ENCODE peak calls at places on chromosomes 1 and 21, in eight cellular contexts. One of them, this sample, is unnamed.

GRCh38 chr1:117919376-117919775 is 10.0 kb downstream of the GDAP2 start:
- DNase-seq in left ventricle myocardium inferior: no peak
- DNase-seq in cardiac muscle cell: no peak
- DNase-seq in GM23248: no peak
- DNase-seq in IMR-90: no peak
- DNase-seq in pancreas: no peak
- DNase-seq in lower lobe of right lung: no peak
- DNase-seq in adrenal gland: no peak
- DNase-seq in this sample: no peak

GRCh38 chr1:60765204-60765603 is 317.2 kb upstream of the NFIA start:
- DNase-seq in left ventricle myocardium inferior: no peak
- DNase-seq in cardiac muscle cell: peak; percentile 57
- DNase-seq in GM23248: peak; percentile 36
- DNase-seq in IMR-90: no peak
- DNase-seq in pancreas: peak; percentile 15
- DNase-seq in lower lobe of right lung: no peak
- DNase-seq in adrenal gland: no peak
- DNase-seq in this sample: no peak

GRCh38 chr1:171486048-171486519 is 754 bp downstream of the PRRC2C start:
- DNase-seq in left ventricle myocardium inferior: no peak
- DNase-seq in cardiac muscle cell: peak; percentile 65
- DNase-seq in GM23248: peak; percentile 74
- DNase-seq in IMR-90: peak; percentile 81
- DNase-seq in pancreas: no peak
- DNase-seq in lower lobe of right lung: no peak
- DNase-seq in adrenal gland: peak; percentile 60
- DNase-seq in this sample: peak; percentile 79

GRCh38 chr1:91552091-91552490 is 51.4 kb downstream of the CDC7 start:
- DNase-seq in left ventricle myocardium inferior: no peak
- DNase-seq in cardiac muscle cell: no peak
- DNase-seq in GM23248: peak; percentile 62
- DNase-seq in IMR-90: peak; percentile 43
- DNase-seq in pancreas: no peak
- DNase-seq in lower lobe of right lung: no peak
- DNase-seq in adrenal gland: no peak
- DNase-seq in this sample: no peak

GRCh38 chr1:30315185-30315960 is 408.0 kb downstream of the MATN1 start:
- DNase-seq in left ventricle myocardium inferior: no peak
- DNase-seq in cardiac muscle cell: no peak
- DNase-seq in GM23248: peak; percentile 8
- DNase-seq in IMR-90: peak; percentile 5
- DNase-seq in pancreas: no peak
- DNase-seq in lower lobe of right lung: no peak
- DNase-seq in adrenal gland: peak; percentile 67
- DNase-seq in this sample: no peak

GRCh38 chr1:112762541-112763141 is 47.5 kb upstream of the PPM1J start:
- DNase-seq in left ventricle myocardium inferior: no peak
- DNase-seq in cardiac muscle cell: no peak
- DNase-seq in GM23248: peak; percentile 22
- DNase-seq in IMR-90: peak; percentile 38
- DNase-seq in pancreas: no peak
- DNase-seq in lower lobe of right lung: peak; percentile 68
- DNase-seq in adrenal gland: no peak
- DNase-seq in this sample: peak; percentile 51

GRCh38 chr21:37687001-37687400 is 229.3 kb downstream of the KCNJ6 start:
- DNase-seq in left ventricle myocardium inferior: no peak
- DNase-seq in cardiac muscle cell: peak; percentile 34
- DNase-seq in GM23248: peak; percentile 41
- DNase-seq in IMR-90: no peak
- DNase-seq in pancreas: no peak
- DNase-seq in lower lobe of right lung: no peak
- DNase-seq in adrenal gland: no peak
- DNase-seq in this sample: no peak

GRCh38 chr1:29683472-29683871 is 447.1 kb downstream of the PTPRU start:
- DNase-seq in left ventricle myocardium inferior: no peak
- DNase-seq in cardiac muscle cell: no peak
- DNase-seq in GM23248: no peak
- DNase-seq in IMR-90: no peak
- DNase-seq in pancreas: no peak
- DNase-seq in lower lobe of right lung: no peak
- DNase-seq in adrenal gland: peak; percentile 24
- DNase-seq in this sample: no peak

GRCh38 chr1:103424645-103425044 is 100.9 kb upstream of the RNPC3 start:
- DNase-seq in left ventricle myocardium inferior: no peak
- DNase-seq in cardiac muscle cell: no peak
- DNase-seq in GM23248: no peak
- DNase-seq in IMR-90: no peak
- DNase-seq in pancreas: no peak
- DNase-seq in lower lobe of right lung: no peak
- DNase-seq in adrenal gland: no peak
- DNase-seq in this sample: no peak

DNA sequence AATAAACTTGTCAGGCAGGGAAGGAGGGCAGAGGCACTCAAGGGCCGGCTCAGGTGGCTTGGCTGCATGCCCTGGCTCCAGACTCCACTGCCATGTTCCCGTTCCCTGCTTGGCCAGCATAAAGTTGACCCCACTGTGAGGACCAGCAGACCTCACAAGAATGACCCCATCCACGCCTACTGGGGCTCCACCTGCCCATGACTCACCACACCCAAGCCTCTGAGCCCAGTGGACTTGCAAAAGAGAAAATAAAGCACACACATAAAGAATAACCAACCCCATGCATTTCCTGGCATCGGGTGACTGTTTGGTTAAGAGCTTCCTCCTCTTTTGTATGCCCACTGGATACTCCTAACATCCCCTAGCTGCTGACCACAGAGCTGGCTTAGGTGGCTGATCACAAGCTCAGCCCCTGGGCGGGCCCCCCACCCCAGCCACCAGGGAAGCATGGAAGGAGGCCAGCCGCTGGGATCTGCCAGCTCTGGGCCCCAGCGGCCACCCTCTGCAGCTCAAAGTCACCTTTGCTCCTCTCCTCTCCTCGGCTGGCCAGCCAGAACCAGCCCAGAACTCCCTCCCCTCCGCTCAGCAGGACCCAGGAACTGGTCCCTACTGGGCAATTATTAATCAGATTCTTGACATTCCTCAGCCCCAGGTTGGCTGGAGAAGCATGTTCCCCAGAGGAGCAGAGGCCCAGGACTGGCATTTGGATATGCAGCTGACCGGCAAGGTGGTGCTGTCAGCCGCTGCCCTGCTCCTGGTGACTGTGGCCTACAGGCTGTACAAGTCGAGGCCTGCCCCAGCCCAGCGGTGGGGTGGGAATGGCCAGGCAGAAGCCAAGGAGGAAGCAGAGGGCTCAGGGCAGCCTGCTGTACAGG is at the start of gene KLHDC7A:
- DNase-seq in left ventricle myocardium inferior: no peak
- DNase-seq in cardiac muscle cell: peak; percentile 44
- DNase-seq in GM23248: no peak
- DNase-seq in IMR-90: no peak
- DNase-seq in pancreas: peak; percentile 84
- DNase-seq in lower lobe of right lung: peak; percentile 82
- DNase-seq in adrenal gland: no peak
- DNase-seq in this sample: no peak
- H3K4me3 ChIP-seq in left ventricle myocardium inferior: no peak within 1 kb of the TSS
- H3K4me3 ChIP-seq in cardiac muscle cell: no peak within 1 kb of the TSS
- H3K4me3 ChIP-seq in GM23248: no peak within 1 kb of the TSS
- H3K4me3 ChIP-seq in IMR-90: no peak within 1 kb of the TSS
- H3K4me3 ChIP-seq in pancreas: no peak within 1 kb of the TSS
- H3K4me3 ChIP-seq in lower lobe of right lung: peak within 1 kb of the TSS; percentile 8
- H3K4me3 ChIP-seq in adrenal gland: no peak within 1 kb of the TSS
- H3K4me3 ChIP-seq in this sample: no peak within 1 kb of the TSS

GRCh38 chr1:215555531-215555930 is 11.6 kb upstream of the KCTD3 start:
- DNase-seq in left ventricle myocardium inferior: no peak
- DNase-seq in cardiac muscle cell: no peak
- DNase-seq in GM23248: no peak
- DNase-seq in IMR-90: no peak
- DNase-seq in pancreas: no peak
- DNase-seq in lower lobe of right lung: no peak
- DNase-seq in adrenal gland: no peak
- DNase-seq in this sample: no peak

GRCh38 chr1:215547009-215547408 is 20.1 kb upstream of the KCTD3 start:
- DNase-seq in left ventricle myocardium inferior: no peak
- DNase-seq in cardiac muscle cell: no peak
- DNase-seq in GM23248: no peak
- DNase-seq in IMR-90: no peak
- DNase-seq in pancreas: no peak
- DNase-seq in lower lobe of right lung: no peak
- DNase-seq in adrenal gland: no peak
- DNase-seq in this sample: no peak

GRCh38 chr1:215556996-215557395 is 10.1 kb upstream of the KCTD3 start:
- DNase-seq in left ventricle myocardium inferior: no peak
- DNase-seq in cardiac muscle cell: no peak
- DNase-seq in GM23248: no peak
- DNase-seq in IMR-90: no peak
- DNase-seq in pancreas: no peak
- DNase-seq in lower lobe of right lung: no peak
- DNase-seq in adrenal gland: no peak
- DNase-seq in this sample: no peak

GRCh38 chr1:215554865-215555264 is 12.2 kb upstream of the KCTD3 start:
- DNase-seq in left ventricle myocardium inferior: no peak
- DNase-seq in cardiac muscle cell: no peak
- DNase-seq in GM23248: no peak
- DNase-seq in IMR-90: no peak
- DNase-seq in pancreas: no peak
- DNase-seq in lower lobe of right lung: no peak
- DNase-seq in adrenal gland: no peak
- DNase-seq in this sample: no peak

DNA sequence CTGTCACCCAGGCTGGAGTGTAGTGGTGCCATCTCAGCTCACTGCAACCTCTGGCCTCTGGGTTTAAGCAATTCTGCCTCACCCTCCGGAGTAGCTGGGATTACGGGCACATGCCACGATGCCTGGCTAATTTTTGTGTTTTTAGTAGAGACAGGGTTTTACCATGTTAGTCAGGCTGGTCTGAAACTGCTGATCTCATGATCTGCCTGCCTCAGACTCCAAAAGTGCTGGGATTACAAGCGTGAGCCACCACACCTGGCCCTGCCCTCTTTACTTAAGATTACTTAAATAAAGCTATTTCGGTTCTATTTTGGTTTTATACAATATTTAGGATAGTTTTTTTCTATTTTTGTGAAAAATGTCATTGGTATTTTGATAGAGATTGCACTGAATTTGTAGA is 15.3 kb upstream of the KCTD3 start:
- DNase-seq in left ventricle myocardium inferior: no peak
- DNase-seq in cardiac muscle cell: no peak
- DNase-seq in GM23248: no peak
- DNase-seq in IMR-90: no peak
- DNase-seq in pancreas: no peak
- DNase-seq in lower lobe of right lung: no peak
- DNase-seq in adrenal gland: no peak
- DNase-seq in this sample: no peak
- H3K4me1 ChIP-seq in left ventricle myocardium inferior: no peaks in the 10 kb centered on the region
- H3K4me1 ChIP-seq in cardiac muscle cell: no peaks in the 10 kb centered on the region
- H3K4me1 ChIP-seq in GM23248: no peaks in the 10 kb centered on the region
- H3K4me1 ChIP-seq in IMR-90: no peaks in the 10 kb centered on the region
- H3K4me1 ChIP-seq in pancreas: no peaks in the 10 kb centered on the region
- H3K4me1 ChIP-seq in lower lobe of right lung: no peaks in the 10 kb centered on the region
- H3K4me1 ChIP-seq in adrenal gland: no peaks in the 10 kb centered on the region
- H3K4me1 ChIP-seq in this sample: no peaks in the 10 kb centered on the region

DNA sequence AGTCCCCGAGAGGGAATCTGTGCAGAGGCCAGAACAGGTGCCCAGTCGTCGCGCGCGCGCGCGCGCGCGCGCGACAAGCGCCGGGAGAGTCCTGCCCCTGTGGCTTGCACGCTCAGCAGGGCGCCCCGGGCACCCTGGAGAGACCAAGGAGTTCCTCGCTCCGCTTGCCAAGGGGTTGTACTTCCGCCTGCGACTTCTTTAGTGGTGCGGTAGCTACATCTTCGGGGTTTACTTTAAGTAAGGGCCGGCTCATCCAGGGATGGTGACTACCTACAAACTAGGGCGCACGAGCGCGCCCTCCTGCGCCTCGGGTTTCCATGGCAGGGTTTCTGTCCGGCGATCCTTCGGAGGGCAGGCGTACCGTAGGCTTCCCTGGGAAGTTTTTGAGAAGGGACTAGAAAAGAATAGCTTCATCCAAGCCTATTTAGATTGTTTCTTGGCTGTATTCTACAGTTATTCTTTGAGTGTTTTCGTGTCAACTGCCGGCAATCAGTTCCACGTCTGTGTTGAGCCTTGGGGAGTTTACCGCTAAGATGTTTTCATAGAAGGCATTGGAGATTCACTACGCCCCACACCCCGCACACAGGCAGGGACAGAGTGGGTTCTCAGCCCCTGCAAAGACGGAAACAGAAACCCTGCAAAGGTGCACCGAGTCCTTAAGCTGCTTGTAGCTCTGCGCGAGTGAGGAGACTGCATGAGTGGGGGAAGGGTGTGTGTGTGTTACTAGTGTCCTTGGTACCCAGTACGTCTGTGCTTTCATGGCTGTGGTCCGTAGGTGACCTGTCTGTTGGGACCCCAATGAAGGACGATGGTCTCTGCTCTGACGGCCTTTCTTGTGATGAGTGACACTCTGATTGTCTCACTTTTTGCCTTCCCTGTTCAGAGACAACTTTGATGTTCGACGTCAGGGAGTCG is 1.7 kb downstream of the LHX4 start:
- DNase-seq in left ventricle myocardium inferior: no peak
- DNase-seq in cardiac muscle cell: peak; percentile 47
- DNase-seq in GM23248: peak; percentile 55
- DNase-seq in IMR-90: peak; percentile 45
- DNase-seq in pancreas: no peak
- DNase-seq in lower lobe of right lung: no peak
- DNase-seq in adrenal gland: no peak
- DNase-seq in this sample: no peak
- H3K4me3 ChIP-seq in left ventricle myocardium inferior: peak overlapping the region; percentile 75
- H3K4me3 ChIP-seq in cardiac muscle cell: peak overlapping the region; percentile 44
- H3K4me3 ChIP-seq in GM23248: peak overlapping the region; percentile 63
- H3K4me3 ChIP-seq in IMR-90: peak overlapping the region; percentile 64
- H3K4me3 ChIP-seq in pancreas: peak overlapping the region; percentile 7
- H3K4me3 ChIP-seq in lower lobe of right lung: peak overlapping the region; percentile 70
- H3K4me3 ChIP-seq in adrenal gland: no peak overlapping the region
- H3K4me3 ChIP-seq in this sample: peak overlapping the region; percentile 57

DNA sequence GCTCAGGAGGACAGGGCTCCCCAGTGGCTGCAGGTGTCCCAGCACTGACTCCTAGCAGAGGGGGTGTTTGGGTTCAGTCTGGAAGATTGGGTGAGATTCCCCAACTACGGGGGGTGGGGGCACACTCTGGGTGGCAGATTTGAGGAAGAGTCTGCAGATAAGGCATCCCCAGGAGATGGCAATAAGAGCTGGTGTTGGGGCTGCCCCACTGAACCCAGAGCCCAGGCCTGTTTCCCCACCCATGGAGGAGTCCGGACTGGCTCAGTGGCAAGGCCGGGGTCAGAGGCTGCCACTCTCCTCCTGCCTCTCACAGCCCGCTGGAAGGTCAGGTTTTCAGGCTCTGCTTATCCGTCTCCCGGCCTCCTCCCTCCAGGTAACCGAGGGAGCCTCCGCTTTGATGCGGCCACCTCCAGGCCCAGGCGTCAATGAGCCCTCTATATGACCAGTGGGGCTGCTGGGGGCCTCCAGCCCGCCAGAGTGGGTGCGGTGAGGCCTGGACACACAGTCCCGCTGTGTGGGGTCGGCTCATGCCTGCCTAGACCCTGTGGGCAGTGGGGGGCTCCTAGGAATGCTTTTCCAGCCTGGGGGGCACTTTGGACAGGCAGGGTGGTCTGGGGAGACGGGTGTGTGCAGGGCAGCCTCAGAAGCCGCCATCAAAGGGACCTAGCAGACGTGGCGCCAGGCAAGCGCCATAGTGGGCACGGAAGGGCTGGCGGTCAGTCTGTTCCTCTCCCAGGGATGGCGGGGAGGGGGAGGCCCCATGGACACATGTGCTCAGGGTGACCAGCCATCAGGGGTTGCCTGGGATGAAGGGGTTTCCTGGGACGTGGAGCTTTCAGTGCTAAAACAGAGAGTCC is 28.9 kb upstream of the RUNX3 start:
- DNase-seq in left ventricle myocardium inferior: no peak
- DNase-seq in cardiac muscle cell: no peak
- DNase-seq in GM23248: no peak
- DNase-seq in IMR-90: no peak
- DNase-seq in pancreas: no peak
- DNase-seq in lower lobe of right lung: no peak
- DNase-seq in adrenal gland: no peak
- DNase-seq in this sample: no peak
- H3K4me1 ChIP-seq in left ventricle myocardium inferior: no peaks in the 10 kb centered on the region
- H3K4me1 ChIP-seq in cardiac muscle cell: no peaks in the 10 kb centered on the region
- H3K4me1 ChIP-seq in GM23248: peaks cover 8% of the 10 kb centered on the region
- H3K4me1 ChIP-seq in IMR-90: peaks cover 11% of the 10 kb centered on the region
- H3K4me1 ChIP-seq in pancreas: no peaks in the 10 kb centered on the region
- H3K4me1 ChIP-seq in lower lobe of right lung: no peaks in the 10 kb centered on the region
- H3K4me1 ChIP-seq in adrenal gland: no peaks in the 10 kb centered on the region
- H3K4me1 ChIP-seq in this sample: peaks cover 25% of the 10 kb centered on the region